ENCODE peak calls at places on chromosomes 6 and 20, in four cellular contexts. One of them, this sample, is unnamed.
A peak's percentile ranks its signal among the peaks of the same experiment; 100 is the strongest.

GRCh38 chr6:121733216-121733615 is 297.8 kb downstream of the GJA1 start:
- DNase-seq in IMR-90: peak; percentile 38
- DNase-seq in endothelial cell of umbilical vein: peak; percentile 31
- DNase-seq in GM12878: no peak
- DNase-seq in this sample: no peak

GRCh38 chr6:4693158-4693557 is 83.0 kb upstream of the CDYL start:
- DNase-seq in endothelial cell of umbilical vein: no peak
- DNase-seq in IMR-90: peak; percentile 72
- DNase-seq in GM12878: no peak
- DNase-seq in this sample: no peak

GRCh38 chr6:24719125-24719931 is at the start of gene C6orf62:
- DNase-seq in GM12878: peak; percentile 20
- DNase-seq in endothelial cell of umbilical vein: peak; percentile 28
- DNase-seq in IMR-90: peak; percentile 30
- DNase-seq in this sample: peak; percentile 20

GRCh38 chr6:12749531-12750379 is 33.2 kb downstream of the PHACTR1 start:
- DNase-seq in endothelial cell of umbilical vein: no peak
- DNase-seq in IMR-90: no peak
- DNase-seq in GM12878: no peak
- DNase-seq in this sample: no peak

GRCh38 chr6:39892490-39893129 is 41.7 kb downstream of the MOCS1 start:
- DNase-seq in endothelial cell of umbilical vein: peak; percentile 69
- DNase-seq in IMR-90: peak; percentile 69
- DNase-seq in GM12878: peak; percentile 2
- DNase-seq in this sample: peak; percentile 58

GRCh38 chr6:130760006-130760405 is 67.2 kb upstream of the SMLR1 start:
- DNase-seq in endothelial cell of umbilical vein: peak; percentile 47
- DNase-seq in GM12878: no peak
- DNase-seq in IMR-90: peak; percentile 61
- DNase-seq in this sample: no peak

GRCh38 chr6:117918454-117918853 is 11.4 kb downstream of the SLC35F1 start:
- DNase-seq in endothelial cell of umbilical vein: no peak
- DNase-seq in GM12878: no peak
- DNase-seq in IMR-90: no peak
- DNase-seq in this sample: no peak

GRCh38 chr20:48626226-48626937 is 201.4 kb downstream of the PREX1 start:
- DNase-seq in GM12878: no peak
- DNase-seq in endothelial cell of umbilical vein: no peak
- DNase-seq in IMR-90: peak; percentile 44
- DNase-seq in this sample: no peak

GRCh38 chr20:1469925-1470571 is 3.4 kb upstream of the NSFL1C start:
- DNase-seq in endothelial cell of umbilical vein: peak; percentile 97
- DNase-seq in GM12878: peak; percentile 39
- DNase-seq in IMR-90: peak; percentile 100
- DNase-seq in this sample: peak; percentile 86

GRCh38 chr6:13586936-13587542 is 12.6 kb downstream of the SIRT5 start:
- DNase-seq in IMR-90: peak; percentile 55
- DNase-seq in GM12878: no peak
- DNase-seq in endothelial cell of umbilical vein: no peak
- DNase-seq in this sample: no peak

GRCh38 chr6:27630727-27631613 is 158.1 kb upstream of the ZNF184 start:
- DNase-seq in IMR-90: peak; percentile 47
- DNase-seq in GM12878: peak; percentile 49
- DNase-seq in endothelial cell of umbilical vein: peak; percentile 41
- DNase-seq in this sample: peak; percentile 79

GRCh38 chr6:35512740-35513139 is at the start of gene TULP1:
- DNase-seq in GM12878: no peak
- DNase-seq in IMR-90: no peak
- DNase-seq in endothelial cell of umbilical vein: no peak
- DNase-seq in this sample: no peak

GRCh38 chr20:40993794-40994540 is 34.7 kb upstream of the TOP1 start:
- DNase-seq in GM12878: no peak
- DNase-seq in IMR-90: peak; percentile 57
- DNase-seq in endothelial cell of umbilical vein: no peak
- DNase-seq in this sample: no peak

GRCh38 chr6:36724514-36725385 is 27.1 kb downstream of the RAB44 start:
- DNase-seq in GM12878: no peak
- DNase-seq in endothelial cell of umbilical vein: peak; percentile 73
- DNase-seq in IMR-90: peak; percentile 65
- DNase-seq in this sample: peak; percentile 80

GRCh38 chr20:47272893-47273590 is 83.5 kb downstream of the ZMYND8 start:
- DNase-seq in endothelial cell of umbilical vein: peak; percentile 80
- DNase-seq in GM12878: peak; percentile 46
- DNase-seq in IMR-90: peak; percentile 71
- DNase-seq in this sample: peak; percentile 63

GRCh38 chr6:121491576-121491975 is 56.1 kb downstream of the GJA1 start:
- DNase-seq in GM12878: no peak
- DNase-seq in endothelial cell of umbilical vein: no peak
- DNase-seq in IMR-90: peak; percentile 16
- DNase-seq in this sample: no peak

GRCh38 chr6:116579143-116579542 is 7.8 kb downstream of the RWDD1 start:
- DNase-seq in IMR-90: peak; percentile 25
- DNase-seq in GM12878: no peak
- DNase-seq in endothelial cell of umbilical vein: no peak
- DNase-seq in this sample: no peak

GRCh38 chr6:112651239-112651638 is 304.1 kb downstream of the RFPL4B start:
- DNase-seq in endothelial cell of umbilical vein: no peak
- DNase-seq in GM12878: no peak
- DNase-seq in IMR-90: no peak
- DNase-seq in this sample: peak; percentile 59

GRCh38 chr6:140003217-140003616 is 628.8 kb upstream of the CITED2 start:
- DNase-seq in GM12878: no peak
- DNase-seq in endothelial cell of umbilical vein: no peak
- DNase-seq in IMR-90: no peak
- DNase-seq in this sample: no peak

GRCh38 chr6:12842126-12842525 is 125.6 kb downstream of the PHACTR1 start:
- DNase-seq in IMR-90: no peak
- DNase-seq in endothelial cell of umbilical vein: no peak
- DNase-seq in GM12878: no peak
- DNase-seq in this sample: no peak

GRCh38 chr6:4913705-4914411 is 90.0 kb downstream of the RPP40 start:
- DNase-seq in endothelial cell of umbilical vein: peak; percentile 64
- DNase-seq in GM12878: no peak
- DNase-seq in IMR-90: no peak
- DNase-seq in this sample: no peak

GRCh38 chr6:12967686-12968085 is 251.1 kb downstream of the PHACTR1 start:
- DNase-seq in endothelial cell of umbilical vein: no peak
- DNase-seq in GM12878: no peak
- DNase-seq in IMR-90: no peak
- DNase-seq in this sample: no peak

GRCh38 chr6:169171010-169171409 is 82.6 kb downstream of the THBS2 start:
- DNase-seq in GM12878: no peak
- DNase-seq in endothelial cell of umbilical vein: no peak
- DNase-seq in IMR-90: no peak
- DNase-seq in this sample: no peak

GRCh38 chr6:156703719-156704118 is 73.5 kb upstream of the ARID1B start:
- DNase-seq in GM12878: no peak
- DNase-seq in IMR-90: peak; percentile 34
- DNase-seq in endothelial cell of umbilical vein: peak; percentile 77
- DNase-seq in this sample: no peak

GRCh38 chr6:36912583-36912982 is 26.8 kb downstream of the C6orf89 start:
- DNase-seq in GM12878: peak; percentile 72
- DNase-seq in IMR-90: peak; percentile 89
- DNase-seq in endothelial cell of umbilical vein: no peak
- DNase-seq in this sample: no peak

GRCh38 chr20:12715371-12715770 is 293.4 kb upstream of the SPTLC3 start:
- DNase-seq in endothelial cell of umbilical vein: no peak
- DNase-seq in IMR-90: no peak
- DNase-seq in GM12878: no peak
- DNase-seq in this sample: no peak

DNA sequence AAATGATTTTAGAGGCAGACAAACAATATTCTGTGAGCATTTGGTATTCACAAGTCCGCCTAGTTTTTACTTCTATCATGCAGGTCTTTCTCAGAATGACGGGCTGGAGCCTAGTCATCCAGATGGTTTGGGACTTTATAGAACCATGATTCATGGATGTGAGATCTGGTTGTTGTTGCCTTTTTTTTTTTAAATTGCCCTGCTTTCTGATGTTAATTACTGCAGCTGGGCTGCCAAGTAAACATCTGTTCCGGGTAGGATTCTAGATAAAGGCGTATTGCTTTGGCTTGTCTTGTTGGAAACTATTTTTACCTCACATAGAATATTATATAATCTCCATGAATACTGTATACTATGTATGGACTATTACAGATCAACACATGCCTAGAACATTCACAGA is 58.1 kb downstream of the RNF217 start:
- DNase-seq in GM12878: no peak
- DNase-seq in endothelial cell of umbilical vein: no peak
- DNase-seq in IMR-90: peak; percentile 42
- DNase-seq in this sample: peak; percentile 18
- TF ChIP-seq FOS in GM12878: no peak
- TF ChIP-seq FOS in endothelial cell of umbilical vein: no peak
- TF ChIP-seq FOS in IMR-90: no peak
- TF ChIP-seq FOS in this sample: no peak

GRCh38 chr6:71299541-71300470 is 11.2 kb downstream of the OGFRL1 start:
- DNase-seq in GM12878: no peak
- DNase-seq in endothelial cell of umbilical vein: no peak
- DNase-seq in IMR-90: peak; percentile 8
- DNase-seq in this sample: no peak

GRCh38 chr6:71298459-71298858 is 9.8 kb downstream of the OGFRL1 start:
- DNase-seq in IMR-90: no peak
- DNase-seq in GM12878: no peak
- DNase-seq in endothelial cell of umbilical vein: no peak
- DNase-seq in this sample: no peak

GRCh38 chr6:71300561-71301168 is 12.1 kb downstream of the OGFRL1 start:
- DNase-seq in GM12878: no peak
- DNase-seq in IMR-90: no peak
- DNase-seq in endothelial cell of umbilical vein: no peak
- DNase-seq in this sample: no peak
- TF ChIP-seq FOS in GM12878: no peak
- TF ChIP-seq FOS in IMR-90: no peak
- TF ChIP-seq FOS in endothelial cell of umbilical vein: no peak
- TF ChIP-seq FOS in this sample: no peak

GRCh38 chr20:10758446-10758845 is 84.6 kb upstream of the JAG1 start:
- DNase-seq in GM12878: no peak
- DNase-seq in endothelial cell of umbilical vein: peak; percentile 64
- DNase-seq in IMR-90: peak; percentile 53
- DNase-seq in this sample: no peak

GRCh38 chr20:10762216-10762615 is 88.4 kb upstream of the JAG1 start:
- DNase-seq in endothelial cell of umbilical vein: no peak
- DNase-seq in IMR-90: no peak
- DNase-seq in GM12878: no peak
- DNase-seq in this sample: no peak

GRCh38 chr20:10763117-10763516 is 89.3 kb upstream of the JAG1 start:
- DNase-seq in GM12878: no peak
- DNase-seq in endothelial cell of umbilical vein: no peak
- DNase-seq in IMR-90: peak; percentile 18
- DNase-seq in this sample: no peak

GRCh38 chr20:10761786-10762185 is 88.0 kb upstream of the JAG1 start:
- DNase-seq in IMR-90: peak; percentile 58
- DNase-seq in endothelial cell of umbilical vein: peak; percentile 76
- DNase-seq in GM12878: no peak
- DNase-seq in this sample: no peak

GRCh38 chr20:10761232-10761631 is 87.4 kb upstream of the JAG1 start:
- DNase-seq in GM12878: no peak
- DNase-seq in endothelial cell of umbilical vein: peak; percentile 93
- DNase-seq in IMR-90: peak; percentile 89
- DNase-seq in this sample: no peak
- TF ChIP-seq FOS in GM12878: no peak
- TF ChIP-seq FOS in endothelial cell of umbilical vein: peak; percentile 96
- TF ChIP-seq FOS in IMR-90: no peak
- TF ChIP-seq FOS in this sample: no peak

DNA sequence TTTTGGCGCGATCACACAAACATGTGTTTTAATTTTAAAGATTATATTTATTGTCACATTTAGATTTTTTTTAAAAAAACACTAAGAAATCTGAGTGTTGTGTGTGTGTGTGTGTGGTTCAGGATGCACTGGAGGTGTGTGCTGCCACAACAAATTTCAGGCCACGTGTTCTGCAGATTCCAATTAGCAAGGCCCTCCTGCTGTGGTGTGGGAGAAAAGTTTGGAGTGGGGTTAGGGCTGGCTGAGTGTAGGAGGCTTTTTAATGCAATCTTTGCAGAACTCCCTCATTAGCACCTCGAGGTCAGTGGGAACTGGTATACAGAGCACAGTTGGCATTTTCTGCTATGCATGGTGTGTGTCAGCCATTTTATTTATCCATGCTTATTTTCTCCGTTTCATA is 187.5 kb downstream of the SOX4 start:
- DNase-seq in endothelial cell of umbilical vein: no peak
- DNase-seq in IMR-90: no peak
- DNase-seq in GM12878: no peak
- DNase-seq in this sample: no peak
- TF ChIP-seq FOS in endothelial cell of umbilical vein: no peak
- TF ChIP-seq FOS in IMR-90: no peak
- TF ChIP-seq FOS in GM12878: no peak
- TF ChIP-seq FOS in this sample: no peak

GRCh38 chr6:31831350-31832215 is 4.0 kb downstream of the HSPA1B start:
- DNase-seq in endothelial cell of umbilical vein: no peak
- DNase-seq in GM12878: no peak
- DNase-seq in IMR-90: no peak
- DNase-seq in this sample: no peak
- TF ChIP-seq FOS in endothelial cell of umbilical vein: no peak
- TF ChIP-seq FOS in GM12878: no peak
- TF ChIP-seq FOS in IMR-90: no peak
- TF ChIP-seq FOS in this sample: no peak

GRCh38 chr20:25738198-25738597 is 41.5 kb upstream of the ZNF337 start:
- DNase-seq in GM12878: no peak
- DNase-seq in endothelial cell of umbilical vein: no peak
- DNase-seq in IMR-90: peak; percentile 36
- DNase-seq in this sample: no peak
- TF ChIP-seq FOS in GM12878: no peak
- TF ChIP-seq FOS in endothelial cell of umbilical vein: no peak
- TF ChIP-seq FOS in IMR-90: no peak
- TF ChIP-seq FOS in this sample: no peak